ENCODE peak calls at places on chromosomes 16 and 17, in nine cellular contexts. One of them, this sample, is unnamed.

GRCh38 chr17:12554251-12554650 is 111.4 kb upstream of the MYOCD start:
- DNase-seq in T-cell: no peak
- DNase-seq in GOT3: no peak
- DNase-seq in stimulated activated CD4-positive, alpha-beta T cell treated with anti-CD3 and anti-CD28 coated beads, Interleukin-2, amount 100 ng/mL, for 24 hours: no peak
- DNase-seq in AG10803: peak; percentile 29
- DNase-seq in small intestine: no peak
- DNase-seq in pancreas: no peak
- DNase-seq in CD4-positive, alpha-beta T cell: no peak
- DNase-seq in CD8-positive, alpha-beta T cell: no peak
- DNase-seq in this sample: no peak

GRCh38 chr16:56013962-56014552 is 138.9 kb upstream of the CES5A start:
- DNase-seq in CD8-positive, alpha-beta T cell: peak; percentile 4
- DNase-seq in T-cell: no peak
- DNase-seq in CD4-positive, alpha-beta T cell: no peak
- DNase-seq in pancreas: peak; percentile 58
- DNase-seq in small intestine: peak; percentile 5
- DNase-seq in GOT3: no peak
- DNase-seq in AG10803: peak; percentile 5
- DNase-seq in stimulated activated CD4-positive, alpha-beta T cell treated with anti-CD3 and anti-CD28 coated beads, Interleukin-2, amount 100 ng/mL, for 24 hours: peak; percentile 33
- DNase-seq in this sample: peak; percentile 84

GRCh38 chr16:57357330-57358151 is 1.0 kb upstream of the CCL22 start:
- DNase-seq in CD4-positive, alpha-beta T cell: no peak
- DNase-seq in stimulated activated CD4-positive, alpha-beta T cell treated with anti-CD3 and anti-CD28 coated beads, Interleukin-2, amount 100 ng/mL, for 24 hours: no peak
- DNase-seq in CD8-positive, alpha-beta T cell: no peak
- DNase-seq in pancreas: no peak
- DNase-seq in GOT3: no peak
- DNase-seq in small intestine: no peak
- DNase-seq in T-cell: no peak
- DNase-seq in AG10803: no peak
- DNase-seq in this sample: no peak

GRCh38 chr16:29875206-29875605 is 12.2 kb upstream of the CDIPT start:
- DNase-seq in small intestine: no peak
- DNase-seq in T-cell: no peak
- DNase-seq in AG10803: no peak
- DNase-seq in CD4-positive, alpha-beta T cell: no peak
- DNase-seq in stimulated activated CD4-positive, alpha-beta T cell treated with anti-CD3 and anti-CD28 coated beads, Interleukin-2, amount 100 ng/mL, for 24 hours: no peak
- DNase-seq in GOT3: no peak
- DNase-seq in CD8-positive, alpha-beta T cell: no peak
- DNase-seq in pancreas: no peak
- DNase-seq in this sample: no peak

GRCh38 chr16:89395150-89396142 is 94.9 kb downstream of the ANKRD11 start:
- DNase-seq in CD4-positive, alpha-beta T cell: no peak
- DNase-seq in pancreas: peak; percentile 78
- DNase-seq in T-cell: no peak
- DNase-seq in CD8-positive, alpha-beta T cell: no peak
- DNase-seq in AG10803: peak; percentile 98
- DNase-seq in stimulated activated CD4-positive, alpha-beta T cell treated with anti-CD3 and anti-CD28 coated beads, Interleukin-2, amount 100 ng/mL, for 24 hours: no peak
- DNase-seq in GOT3: peak; percentile 33
- DNase-seq in small intestine: peak; percentile 96
- DNase-seq in this sample: peak; percentile 89

GRCh38 chr16:65114527-65114926 is 7.3 kb downstream of the CDH11 start:
- DNase-seq in T-cell: no peak
- DNase-seq in GOT3: no peak
- DNase-seq in AG10803: no peak
- DNase-seq in small intestine: no peak
- DNase-seq in pancreas: no peak
- DNase-seq in CD4-positive, alpha-beta T cell: no peak
- DNase-seq in stimulated activated CD4-positive, alpha-beta T cell treated with anti-CD3 and anti-CD28 coated beads, Interleukin-2, amount 100 ng/mL, for 24 hours: no peak
- DNase-seq in CD8-positive, alpha-beta T cell: no peak
- DNase-seq in this sample: peak; percentile 27

GRCh38 chr16:54077412-54077821 is 209.2 kb downstream of the IRX3 start:
- DNase-seq in small intestine: no peak
- DNase-seq in pancreas: no peak
- DNase-seq in T-cell: no peak
- DNase-seq in AG10803: peak; percentile 20
- DNase-seq in CD8-positive, alpha-beta T cell: no peak
- DNase-seq in CD4-positive, alpha-beta T cell: no peak
- DNase-seq in GOT3: no peak
- DNase-seq in stimulated activated CD4-positive, alpha-beta T cell treated with anti-CD3 and anti-CD28 coated beads, Interleukin-2, amount 100 ng/mL, for 24 hours: no peak
- DNase-seq in this sample: no peak

GRCh38 chr17:66673668-66674276 is 161.1 kb upstream of the CACNG5 start:
- DNase-seq in pancreas: no peak
- DNase-seq in stimulated activated CD4-positive, alpha-beta T cell treated with anti-CD3 and anti-CD28 coated beads, Interleukin-2, amount 100 ng/mL, for 24 hours: peak; percentile 39
- DNase-seq in CD4-positive, alpha-beta T cell: peak; percentile 43
- DNase-seq in AG10803: peak; percentile 69
- DNase-seq in GOT3: no peak
- DNase-seq in small intestine: peak; percentile 74
- DNase-seq in T-cell: peak; percentile 56
- DNase-seq in CD8-positive, alpha-beta T cell: peak; percentile 6
- DNase-seq in this sample: no peak

GRCh38 chr17:78294776-78295175 is 63.3 kb downstream of the TMEM235 start:
- DNase-seq in pancreas: no peak
- DNase-seq in GOT3: no peak
- DNase-seq in T-cell: no peak
- DNase-seq in stimulated activated CD4-positive, alpha-beta T cell treated with anti-CD3 and anti-CD28 coated beads, Interleukin-2, amount 100 ng/mL, for 24 hours: no peak
- DNase-seq in AG10803: no peak
- DNase-seq in CD8-positive, alpha-beta T cell: no peak
- DNase-seq in CD4-positive, alpha-beta T cell: no peak
- DNase-seq in small intestine: no peak
- DNase-seq in this sample: no peak

GRCh38 chr16:58114827-58115825 is 14.1 kb downstream of the CFAP20 start:
- DNase-seq in T-cell: no peak
- DNase-seq in pancreas: no peak
- DNase-seq in CD8-positive, alpha-beta T cell: no peak
- DNase-seq in small intestine: no peak
- DNase-seq in AG10803: peak; percentile 28
- DNase-seq in stimulated activated CD4-positive, alpha-beta T cell treated with anti-CD3 and anti-CD28 coated beads, Interleukin-2, amount 100 ng/mL, for 24 hours: no peak
- DNase-seq in CD4-positive, alpha-beta T cell: no peak
- DNase-seq in GOT3: no peak
- DNase-seq in this sample: no peak

GRCh38 chr16:11310997-11311561 is 29.9 kb upstream of the PRM1 start:
- DNase-seq in CD4-positive, alpha-beta T cell: peak; percentile 22
- DNase-seq in pancreas: no peak
- DNase-seq in T-cell: peak; percentile 41
- DNase-seq in GOT3: no peak
- DNase-seq in small intestine: no peak
- DNase-seq in AG10803: no peak
- DNase-seq in CD8-positive, alpha-beta T cell: no peak
- DNase-seq in stimulated activated CD4-positive, alpha-beta T cell treated with anti-CD3 and anti-CD28 coated beads, Interleukin-2, amount 100 ng/mL, for 24 hours: no peak
- DNase-seq in this sample: peak; percentile 49

GRCh38 chr17:51322390-51323029 is 62.2 kb downstream of the UTP18 start:
- DNase-seq in GOT3: no peak
- DNase-seq in pancreas: no peak
- DNase-seq in CD4-positive, alpha-beta T cell: no peak
- DNase-seq in small intestine: peak; percentile 28
- DNase-seq in CD8-positive, alpha-beta T cell: no peak
- DNase-seq in AG10803: peak; percentile 14
- DNase-seq in stimulated activated CD4-positive, alpha-beta T cell treated with anti-CD3 and anti-CD28 coated beads, Interleukin-2, amount 100 ng/mL, for 24 hours: no peak
- DNase-seq in T-cell: no peak
- DNase-seq in this sample: no peak

GRCh38 chr17:29615492-29616299 is 7.0 kb downstream of the CORO6 start:
- DNase-seq in GOT3: peak; percentile 43
- DNase-seq in AG10803: peak; percentile 78
- DNase-seq in small intestine: peak; percentile 92
- DNase-seq in CD4-positive, alpha-beta T cell: peak; percentile 67
- DNase-seq in T-cell: peak; percentile 74
- DNase-seq in CD8-positive, alpha-beta T cell: peak; percentile 68
- DNase-seq in pancreas: peak; percentile 90
- DNase-seq in stimulated activated CD4-positive, alpha-beta T cell treated with anti-CD3 and anti-CD28 coated beads, Interleukin-2, amount 100 ng/mL, for 24 hours: peak; percentile 85
- DNase-seq in this sample: peak; percentile 97

GRCh38 chr17:66855204-66855603 is 20.3 kb downstream of the CACNG5 start:
- DNase-seq in T-cell: no peak
- DNase-seq in CD4-positive, alpha-beta T cell: no peak
- DNase-seq in stimulated activated CD4-positive, alpha-beta T cell treated with anti-CD3 and anti-CD28 coated beads, Interleukin-2, amount 100 ng/mL, for 24 hours: peak; percentile 34
- DNase-seq in GOT3: no peak
- DNase-seq in CD8-positive, alpha-beta T cell: no peak
- DNase-seq in small intestine: no peak
- DNase-seq in pancreas: no peak
- DNase-seq in AG10803: no peak
- DNase-seq in this sample: no peak

GRCh38 chr16:84362410-84362809 is 5.9 kb upstream of the ATP2C2 start:
- DNase-seq in CD8-positive, alpha-beta T cell: no peak
- DNase-seq in pancreas: no peak
- DNase-seq in GOT3: no peak
- DNase-seq in AG10803: no peak
- DNase-seq in T-cell: no peak
- DNase-seq in small intestine: peak; percentile 41
- DNase-seq in stimulated activated CD4-positive, alpha-beta T cell treated with anti-CD3 and anti-CD28 coated beads, Interleukin-2, amount 100 ng/mL, for 24 hours: no peak
- DNase-seq in CD4-positive, alpha-beta T cell: no peak
- DNase-seq in this sample: no peak

GRCh38 chr17:72985882-72986720 is 106.4 kb downstream of the SLC39A11 start:
- DNase-seq in GOT3: no peak
- DNase-seq in T-cell: peak; percentile 8
- DNase-seq in pancreas: no peak
- DNase-seq in CD4-positive, alpha-beta T cell: peak; percentile 25
- DNase-seq in small intestine: peak; percentile 82
- DNase-seq in AG10803: peak; percentile 68
- DNase-seq in CD8-positive, alpha-beta T cell: peak; percentile 17
- DNase-seq in stimulated activated CD4-positive, alpha-beta T cell treated with anti-CD3 and anti-CD28 coated beads, Interleukin-2, amount 100 ng/mL, for 24 hours: peak; percentile 55
- DNase-seq in this sample: peak; percentile 66

GRCh38 chr17:6506679-6507231 is 49.6 kb downstream of the PITPNM3 start:
- DNase-seq in GOT3: no peak
- DNase-seq in pancreas: peak; percentile 45
- DNase-seq in small intestine: peak; percentile 55
- DNase-seq in AG10803: peak; percentile 57
- DNase-seq in CD4-positive, alpha-beta T cell: no peak
- DNase-seq in CD8-positive, alpha-beta T cell: no peak
- DNase-seq in stimulated activated CD4-positive, alpha-beta T cell treated with anti-CD3 and anti-CD28 coated beads, Interleukin-2, amount 100 ng/mL, for 24 hours: no peak
- DNase-seq in T-cell: no peak
- DNase-seq in this sample: no peak

GRCh38 chr17:59353106-59353854 is 21.8 kb downstream of the YPEL2 start:
- DNase-seq in stimulated activated CD4-positive, alpha-beta T cell treated with anti-CD3 and anti-CD28 coated beads, Interleukin-2, amount 100 ng/mL, for 24 hours: no peak
- DNase-seq in T-cell: no peak
- DNase-seq in pancreas: no peak
- DNase-seq in CD8-positive, alpha-beta T cell: no peak
- DNase-seq in AG10803: no peak
- DNase-seq in GOT3: no peak
- DNase-seq in CD4-positive, alpha-beta T cell: no peak
- DNase-seq in small intestine: no peak
- DNase-seq in this sample: no peak